ENCODE peak calls at places on chromosomes 7 and 10, in seven cellular contexts. F is AG09309; L is iPS DF 6.9; G is heart left ventricle; B is fibroblast of lung; D is CD4-positive, CD25-positive, alpha-beta regulatory T cell; J is keratinocyte. I is an unnamed sample.

GRCh38 chr10:122306282-122306681 is 35.2 kb downstream of the BTBD16 start:
- DNase-seq in B (no peak), J (no peak), F (no peak), L (no peak), D (no peak), G (no peak), I (no peak)

GRCh38 chr7:15461576-15461975 is 100.2 kb downstream of the AGMO start:
- DNase-seq in D (no peak), B (peak), F (peak), L (no peak), J (no peak), G (no peak), I (peak)

GRCh38 chr10:110852897-110853296 is 18.8 kb upstream of the PDCD4 start:
- DNase-seq in G (no peak), D (no peak), B (no peak), L (no peak), F (no peak), J (no peak), I (peak)

GRCh38 chr10:100566561-100566960 is 30.8 kb downstream of the HIF1AN start:
- DNase-seq in B (no peak), J (no peak), F (no peak), G (no peak), L (no peak), D (no peak), I (no peak)

GRCh38 chr10:123140164-123140982 is 4.6 kb downstream of the HMX3 start:
- DNase-seq in D (no peak), B (no peak), G (no peak), L (no peak), F (no peak), J (no peak), I (no peak)

GRCh38 chr7:38222481-38223096 is 44.5 kb downstream of the STARD3NL start:
- DNase-seq in F (no peak), B (peak), L (peak), G (no peak), D (peak), J (peak), I (peak)

GRCh38 chr10:69684020-69684980 is 54.3 kb downstream of the FAM241B start:
- DNase-seq in B (peak), G (peak), D (no peak), J (peak), L (no peak), F (no peak), I (peak)

GRCh38 chr10:97497572-97498075 is 598 bp downstream of the MMS19 start:
- DNase-seq in F (peak), L (no peak), G (peak), J (peak), D (peak), B (peak), I (peak)

GRCh38 chr10:99431190-99431549 is 746 bp upstream of the GOT1 start:
- DNase-seq in F (no peak), L (no peak), B (peak), J (no peak), G (peak), D (no peak), I (peak)

GRCh38 chr7:6026011-6026819 is 5.0 kb upstream of the ANKRD61 start:
- DNase-seq in L (peak), D (peak), G (peak), J (no peak), B (peak), F (no peak), I (peak)

GRCh38 chr10:76675951-76676587 is 961.5 kb downstream of the KCNMA1 start:
- DNase-seq in J (no peak), G (peak), F (peak), L (no peak), B (peak), D (no peak), I (no peak)

GRCh38 chr7:1397491-1398327 is 61.6 kb downstream of the MICALL2 start:
- DNase-seq in L (no peak), G (no peak), F (no peak), J (no peak), B (peak), D (no peak), I (peak)

GRCh38 chr7:114085592-114086490 is 167.0 kb upstream of the PPP1R3A start:
- DNase-seq in D (no peak), F (peak), L (no peak), J (no peak), G (peak), B (peak), I (peak)

GRCh38 chr10:95814011-95814727 is 58.2 kb downstream of the ENTPD1 start:
- DNase-seq in D (no peak), F (peak), B (peak), J (no peak), L (no peak), G (peak), I (peak)

GRCh38 chr10:36253731-36254130 is 611.6 kb upstream of the FZD8 start:
- DNase-seq in F (no peak), B (no peak), J (no peak), G (no peak), L (no peak), D (no peak), I (no peak)

GRCh38 chr10:14569274-14570060 is 205.2 kb downstream of the FAM107B start:
- DNase-seq in B (no peak), J (no peak), F (no peak), D (no peak), L (no peak), G (no peak), I (no peak)

GRCh38 chr7:159103382-159104187 is 41.1 kb downstream of the VIPR2 start:
- DNase-seq in B (no peak), G (no peak), D (no peak), F (no peak), J (no peak), L (no peak), I (no peak)

GRCh38 chr10:51896849-51897248 is 197.5 kb upstream of the CSTF2T start:
- DNase-seq in G (no peak), D (no peak), J (no peak), B (peak), F (peak), L (no peak), I (peak)

GRCh38 chr7:122064971-122065370 is 79.1 kb downstream of the AASS start:
- DNase-seq in B (no peak), G (no peak), F (no peak), D (no peak), J (no peak), L (no peak), I (no peak)

GRCh38 chr10:104690081-104690480 is 49.0 kb downstream of the SORCS3 start:
- DNase-seq in G (no peak), B (no peak), J (no peak), D (no peak), L (no peak), F (no peak), I (no peak)

GRCh38 chr10:95430231-95430951 is 130.8 kb downstream of the SORBS1 start:
- DNase-seq in B (peak), L (no peak), F (no peak), J (no peak), D (peak), G (no peak), I (peak)

GRCh38 chr7:136114966-136115762 is 138.0 kb upstream of the MTPN start:
- DNase-seq in B (peak), J (no peak), D (no peak), F (peak), G (peak), L (peak), I (peak)

GRCh38 chr10:88582806-88583583 is at the start of gene RNLS:
- DNase-seq in F (no peak), J (no peak), B (peak), G (peak), D (peak), L (peak), I (peak)

GRCh38 chr7:1967512-1968396 is 265.0 kb downstream of the MAD1L1 start:
- DNase-seq in D (no peak), F (no peak), G (no peak), B (no peak), J (no peak), L (no peak), I (no peak)

GRCh38 chr10:128080641-128081040 is 45.6 kb downstream of the MKI67 start:
- DNase-seq in J (no peak), L (no peak), B (no peak), D (no peak), F (no peak), G (no peak), I (no peak)

GRCh38 chr7:24216576-24217116 is 67.3 kb upstream of the NPY start:
- DNase-seq in D (no peak), L (no peak), G (no peak), B (peak), F (no peak), J (no peak), I (no peak)

GRCh38 chr7:28759373-28760013 is 198.6 kb downstream of the TRIL start:
- DNase-seq in F (no peak), G (no peak), J (no peak), B (peak), D (no peak), L (no peak), I (no peak)

GRCh38 chr10:78510566-78511323 is 477.1 kb downstream of the RPS24 start:
- DNase-seq in D (no peak), F (no peak), B (peak), G (no peak), J (no peak), L (no peak), I (no peak)

GRCh38 chr10:61784354-61785131 is 117.0 kb upstream of the ARID5B start:
- DNase-seq in F (no peak), J (no peak), G (no peak), L (no peak), D (no peak), B (no peak), I (no peak)

GRCh38 chr10:82288461-82288881 is 413.5 kb downstream of the NRG3 start:
- DNase-seq in D (no peak), F (no peak), L (no peak), G (no peak), B (no peak), J (no peak), I (no peak)

GRCh38 chr7:131778601-131779000 is 222.2 kb upstream of the PODXL start:
- DNase-seq in J (no peak), D (no peak), L (no peak), G (no peak), F (no peak), B (no peak), I (no peak)

GRCh38 chr7:105141068-105141467 is 127.1 kb downstream of the KMT2E start:
- DNase-seq in G (no peak), F (peak), B (peak), J (no peak), D (no peak), L (no peak), I (peak)

GRCh38 chr10:104445359-104445758 is 91.7 kb downstream of the CFAP58 start:
- DNase-seq in L (no peak), G (no peak), B (peak), D (no peak), J (peak), F (peak), I (peak)

GRCh38 chr10:104038537-104038936 is 47.1 kb downstream of the COL17A1 start:
- DNase-seq in D (no peak), F (no peak), L (no peak), B (no peak), G (no peak), J (no peak), I (no peak)

GRCh38 chr10:13787015-13787421 is 200.3 kb downstream of the PRPF18 start:
- DNase-seq in B (no peak), L (no peak), G (no peak), J (no peak), F (no peak), D (peak), I (peak)

GRCh38 chr10:93821051-93821772 is 63.5 kb downstream of the LGI1 start:
- DNase-seq in G (no peak), J (no peak), B (peak), L (no peak), D (no peak), F (peak), I (peak)

GRCh38 chr7:148327379-148327778 is 263.2 kb upstream of the C7orf33 start:
- DNase-seq in B (no peak), G (no peak), J (peak), L (no peak), D (no peak), F (no peak), I (peak)

GRCh38 chr7:47580175-47580701 is 1.7 kb downstream of the TNS3 start:
- DNase-seq in G (no peak), L (no peak), F (no peak), J (no peak), B (peak), D (no peak), I (no peak)

GRCh38 chr7:70566659-70567058 is 565.3 kb upstream of the GALNT17 start:
- DNase-seq in G (no peak), B (no peak), J (no peak), L (no peak), D (no peak), F (no peak), I (peak)

GRCh38 chr10:3754727-3755439 is 30.1 kb downstream of the KLF6 start:
- DNase-seq in F (peak), J (peak), B (peak), L (no peak), G (peak), D (no peak), I (peak)

GRCh38 chr10:3757638-3758490 is 27.1 kb downstream of the KLF6 start:
- DNase-seq in D (peak), B (no peak), F (no peak), G (no peak), J (peak), L (no peak), I (peak)

GRCh38 chr10:3757250-3757637 is 27.8 kb downstream of the KLF6 start:
- DNase-seq in D (no peak), F (no peak), G (no peak), L (no peak), J (no peak), B (no peak), I (no peak)

GRCh38 chr10:3756360-3756740 is 28.7 kb downstream of the KLF6 start:
- DNase-seq in D (no peak), B (no peak), G (no peak), L (no peak), F (no peak), J (no peak), I (no peak)

DNA sequence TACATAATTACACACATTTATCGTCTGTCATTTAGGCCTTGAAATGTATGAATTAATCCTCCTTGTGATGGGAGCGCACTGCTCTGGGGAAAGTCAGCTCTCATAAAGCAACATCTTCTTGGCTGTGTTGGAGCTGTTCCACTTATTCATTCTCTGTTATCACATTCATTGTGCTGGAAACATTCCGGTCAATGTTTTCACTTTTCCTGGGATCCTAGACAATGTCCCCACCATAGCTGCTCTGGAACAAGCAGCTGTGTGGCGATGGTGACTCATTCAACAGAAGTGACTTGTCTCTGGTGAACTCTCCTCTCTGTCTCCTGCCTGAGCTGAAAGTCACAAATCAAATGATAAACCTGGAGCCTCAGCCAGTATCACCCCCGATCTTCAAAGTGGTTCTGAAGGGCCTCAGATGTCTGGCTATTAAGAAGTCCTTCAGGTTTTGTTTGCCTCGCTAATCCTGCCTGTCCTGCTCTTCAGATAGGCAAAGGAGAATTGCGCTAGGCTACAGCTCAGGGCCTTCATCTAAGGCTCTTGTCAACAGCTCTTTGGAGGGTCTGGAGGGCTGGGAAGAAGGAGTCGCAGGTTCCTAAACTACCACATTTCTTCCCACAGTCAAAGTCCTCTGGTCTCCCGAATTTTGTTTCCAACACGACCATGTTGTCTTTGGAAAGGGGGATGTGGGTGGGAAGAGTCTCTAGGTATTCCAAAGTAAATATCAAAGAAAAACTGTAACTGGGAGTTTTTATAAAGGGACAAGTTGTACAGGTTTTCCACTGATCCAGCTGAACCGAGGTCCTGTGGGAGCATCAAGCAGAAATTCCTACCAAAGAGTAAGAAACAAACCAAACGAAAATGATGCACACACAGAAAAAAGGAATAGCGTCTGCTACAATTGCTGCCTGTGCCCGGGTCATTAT is 29.3 kb downstream of the KLF6 start:
- DNase-seq in D (no peak), G (peak), F (no peak), B (peak), J (no peak), L (no peak), I (no peak)
- H3K4me3 ChIP-seq in D (no peak), G (no peak), F (no peak), B (no peak), J (no peak), L (no peak), I (no peak)

DNA sequence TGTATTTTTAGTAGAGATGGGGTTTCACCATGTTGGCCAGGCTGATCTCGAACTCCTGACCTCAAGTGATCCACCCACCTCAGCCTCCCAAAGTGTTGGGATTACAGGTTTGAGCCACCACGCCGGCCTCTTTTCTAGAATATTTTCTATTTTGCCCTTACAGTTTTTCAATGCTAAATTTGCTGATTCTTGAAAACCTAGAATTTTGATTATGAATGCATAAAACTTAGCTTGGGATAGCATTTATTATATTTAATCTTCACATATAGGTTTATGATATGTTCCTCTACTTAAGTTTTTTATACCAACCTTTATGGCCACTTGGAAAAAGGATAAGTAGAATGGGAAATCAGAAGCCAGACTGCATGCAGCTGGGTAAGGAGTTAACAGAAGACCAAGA is 2.1 kb downstream of the TMEM60 start:
- DNase-seq in B (no peak), J (no peak), F (no peak), D (no peak), G (no peak), L (no peak), I (no peak)
- H3K4me3 ChIP-seq in B (peak), J (peak), F (no peak), D (peak), G (no peak), L (no peak), I (no peak)

DNA sequence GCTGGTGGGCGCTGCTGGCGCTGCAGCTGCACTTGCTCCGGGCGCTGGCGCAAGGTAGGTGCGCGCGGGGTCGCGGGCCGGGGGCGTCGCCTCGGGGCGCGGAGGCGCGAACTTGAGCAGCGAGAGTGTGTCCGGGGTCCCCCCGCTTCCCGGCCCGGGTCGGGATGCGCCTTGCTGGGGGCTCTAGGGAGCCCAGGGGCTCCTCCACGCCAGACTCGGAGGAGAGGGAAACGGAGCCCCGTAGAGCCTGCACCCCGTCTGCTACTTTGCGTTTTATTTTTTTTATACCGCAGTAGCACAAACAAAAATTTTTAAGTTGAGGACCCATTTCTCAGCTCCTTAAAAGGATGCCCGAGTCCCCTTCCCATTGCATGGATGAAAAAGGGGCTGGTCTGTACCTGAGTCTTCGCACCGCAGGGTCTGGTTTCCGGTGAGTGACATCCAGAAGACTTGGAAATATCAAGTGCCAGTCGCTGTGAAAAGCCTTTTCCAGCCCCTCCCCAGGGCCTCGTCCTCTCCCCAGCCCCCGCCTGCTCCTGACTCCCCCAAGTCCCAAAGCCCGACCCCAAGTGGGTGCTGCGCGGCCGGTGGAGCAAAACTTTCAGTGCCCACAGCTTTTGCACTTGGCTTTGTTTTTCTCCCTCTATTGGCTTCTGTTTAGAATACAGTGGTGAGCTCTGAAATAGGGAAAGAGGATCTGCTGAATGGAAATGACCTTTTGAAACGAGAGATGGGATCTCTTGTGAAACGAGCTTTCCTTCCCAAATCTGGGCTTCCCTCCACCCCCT is 973 bp downstream of the SDK1 start:
- DNase-seq in D (no peak), L (no peak), B (peak), G (no peak), J (no peak), F (no peak), I (no peak)
- H3K4me3 ChIP-seq in D (peak), L (peak), B (peak), G (peak), J (no peak), F (no peak), I (no peak)

GRCh38 chr10:115977855-115978254 is 295.2 kb downstream of the GFRA1 start:
- DNase-seq in B (no peak), F (no peak), D (no peak), L (no peak), J (no peak), G (no peak), I (no peak)
- H3K4me3 ChIP-seq in B (no peak), F (no peak), D (no peak), L (no peak), J (no peak), G (no peak), I (no peak)

GRCh38 chr10:116697816-116698215 is 44.5 kb downstream of the HSPA12A start:
- DNase-seq in B (no peak), L (no peak), J (no peak), D (no peak), G (no peak), F (no peak), I (no peak)
- H3K4me3 ChIP-seq in B (no peak), L (no peak), J (no peak), D (no peak), G (no peak), F (no peak), I (no peak)

I was measured in bronchial epithelial cell.